ENCODE peak calls at places on chromosomes 1 and 21, in four cellular contexts. C, F, X and W are unnamed samples.

GRCh38 chr1:116513956-116514355 is 56.9 kb downstream of the CD58 start:
- DNase-seq in C (no peak), F (no peak), X (no peak), W (no peak)

GRCh38 chr1:32363713-32364112 is 1.4 kb downstream of the TSSK3 start:
- DNase-seq in C (no peak), F (no peak), X (no peak), W (no peak)

GRCh38 chr1:64320470-64320869 is 117.0 kb downstream of the UBE2U start:
- DNase-seq in C (peak), F (no peak), X (no peak), W (no peak)

GRCh38 chr1:156481527-156481926 is 19.0 kb downstream of the MEF2D start:
- DNase-seq in C (no peak), F (no peak), X (no peak), W (no peak)

GRCh38 chr1:20234761-20235540 is 48.6 kb upstream of the PLA2G2C start:
- DNase-seq in C (no peak), F (no peak), X (no peak), W (no peak)

GRCh38 chr1:223264983-223265663 is 98.9 kb downstream of the SUSD4 start:
- DNase-seq in C (no peak), F (no peak), X (no peak), W (no peak)

GRCh38 chr1:50474859-50475809 is 51.9 kb upstream of the DMRTA2 start:
- DNase-seq in C (peak), F (peak), X (no peak), W (peak)

GRCh38 chr1:176529395-176529794 is 66.4 kb downstream of the PAPPA2 start:
- DNase-seq in C (no peak), F (no peak), X (no peak), W (no peak)

GRCh38 chr1:172549621-172550280 is 16.8 kb downstream of the SUCO start:
- DNase-seq in C (no peak), F (no peak), X (no peak), W (peak)

GRCh38 chr21:42288962-42289361 is 26.2 kb downstream of the TFF3 start:
- DNase-seq in C (no peak), F (no peak), X (no peak), W (no peak)

GRCh38 chr21:38813143-38813542 is 7.4 kb downstream of the ETS2 start:
- DNase-seq in C (no peak), F (peak), X (no peak), W (peak)

GRCh38 chr1:26538480-26539412 is 9.2 kb downstream of the RPS6KA1 start:
- DNase-seq in C (peak), F (peak), X (no peak), W (peak)

GRCh38 chr1:8706995-8707396 is 110.4 kb downstream of the RERE start:
- DNase-seq in C (peak), F (no peak), X (no peak), W (peak)

GRCh38 chr1:44632511-44633072 is 41.7 kb downstream of the TMEM53 start:
- DNase-seq in C (peak), F (no peak), X (no peak), W (peak)

GRCh38 chr1:241129207-241129960 is 227.6 kb downstream of the RGS7 start:
- DNase-seq in C (no peak), F (no peak), X (no peak), W (peak)

GRCh38 chr1:113451710-113452109 is 61.4 kb downstream of the MAGI3 start:
- DNase-seq in C (no peak), F (no peak), X (no peak), W (no peak)

GRCh38 chr1:79695133-79695532 is 688.6 kb upstream of the ADGRL4 start:
- DNase-seq in C (no peak), F (no peak), X (no peak), W (peak)
- H4K5ac ChIP-seq in C (no peak), F (no peak), X (no peak), W (peak)

GRCh38 chr1:161200421-161200991 is 1.7 kb upstream of the ADAMTS4 start:
- DNase-seq in C (no peak), F (peak), X (no peak), W (no peak)
- H3K4me2 ChIP-seq in C (no peak), F (peak), X (peak), W (no peak)

DNA sequence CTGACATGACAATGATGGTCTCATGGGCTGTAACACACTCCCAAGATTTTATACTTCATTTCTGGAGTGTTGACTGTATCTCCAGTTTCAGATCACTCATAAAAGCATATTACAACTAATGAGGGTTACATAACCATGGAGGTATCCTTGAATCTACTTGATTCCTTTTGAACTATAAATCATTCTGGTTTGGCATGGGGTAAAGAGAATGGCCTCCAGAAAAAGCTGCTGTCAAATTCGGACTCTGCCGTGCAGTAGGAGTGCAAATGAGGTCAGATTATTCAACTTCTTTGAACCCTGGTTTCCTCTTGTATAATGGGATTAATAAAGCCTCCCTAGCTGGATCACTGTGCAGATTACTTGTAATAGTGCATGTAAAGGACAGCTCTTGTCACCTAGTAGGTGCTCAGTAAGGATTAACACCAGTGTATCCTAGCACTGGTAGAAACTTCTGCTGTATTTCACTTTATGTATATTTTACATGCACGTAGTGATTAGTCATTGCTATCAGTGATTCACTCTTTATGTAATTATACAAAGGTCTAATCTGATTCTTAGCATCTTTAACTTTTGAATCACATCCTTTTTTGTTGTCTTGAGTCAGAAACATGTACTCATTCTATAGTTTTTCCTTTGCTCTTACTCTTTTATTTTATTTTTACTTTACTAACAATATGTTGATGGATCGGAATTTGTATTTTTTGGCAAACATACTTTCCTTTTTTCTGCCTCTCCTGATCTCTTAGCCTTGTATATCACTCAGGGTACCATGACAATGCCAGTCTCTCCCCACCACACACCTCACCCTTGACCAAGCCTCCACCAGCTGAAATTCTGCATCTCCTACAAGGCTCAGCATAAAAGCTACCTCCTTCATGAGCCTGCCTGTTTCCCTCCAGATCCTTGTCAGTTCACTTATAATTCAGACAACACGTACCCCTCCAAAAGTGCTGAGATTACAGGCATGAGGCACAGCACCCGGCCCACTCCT is 3.2 kb downstream of the LRRC8C start:
- DNase-seq in C (peak), F (no peak), X (no peak), W (no peak)
- H4K5ac ChIP-seq in C (peak), F (no peak), X (no peak), W (no peak)

GRCh38 chr1:21383785-21384401 is 56.0 kb upstream of the NBPF3 start:
- DNase-seq in C (no peak), F (no peak), X (no peak), W (peak)
- H3K4me2 ChIP-seq in C (no peak), F (no peak), X (no peak), W (no peak)

GRCh38 chr1:107597290-107597689 is 367.7 kb downstream of the VAV3 start:
- DNase-seq in C (no peak), F (no peak), X (no peak), W (peak)
- H4K5ac ChIP-seq in C (no peak), F (no peak), X (no peak), W (no peak)

GRCh38 chr1:235841938-235842545 is 24.7 kb downstream of the LYST start:
- DNase-seq in C (no peak), F (no peak), X (no peak), W (no peak)
- H3K4me2 ChIP-seq in C (no peak), F (no peak), X (no peak), W (no peak)

DNA sequence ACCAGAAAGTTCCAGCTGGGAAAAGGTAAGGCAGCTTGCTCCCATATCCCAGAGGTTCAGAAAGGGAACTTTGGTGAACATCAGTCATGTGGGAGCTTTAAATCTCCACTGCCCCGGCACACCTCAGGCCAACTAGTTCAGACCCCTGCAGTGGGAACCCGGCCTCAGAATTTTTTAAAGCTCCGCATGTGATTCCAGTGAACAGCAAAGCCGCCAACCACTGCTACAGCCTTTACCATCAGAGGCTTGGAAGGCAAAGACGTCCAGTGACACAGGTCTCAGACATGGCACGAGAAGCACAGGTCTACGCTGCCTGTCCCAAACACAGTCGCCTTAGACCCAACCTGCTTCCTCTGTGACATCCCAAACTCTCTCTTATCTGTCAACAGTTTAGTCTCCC is 31.0 kb downstream of the SETD4 start:
- DNase-seq in C (no peak), F (no peak), X (no peak), W (no peak)
- H4K5ac ChIP-seq in C (no peak), F (no peak), X (no peak), W (no peak)

GRCh38 chr1:43267818-43268425 is 1.9 kb upstream of the TMEM125 start:
- DNase-seq in C (no peak), F (no peak), X (no peak), W (no peak)

GRCh38 chr1:43266881-43267280 is 2.9 kb upstream of the TMEM125 start:
- DNase-seq in C (no peak), F (no peak), X (no peak), W (no peak)

GRCh38 chr1:43267291-43267805 is 2.4 kb upstream of the TMEM125 start:
- DNase-seq in C (peak), F (peak), X (no peak), W (peak)

GRCh38 chr1:43269627-43270375 is at the start of gene TMEM125:
- DNase-seq in C (no peak), F (peak), X (no peak), W (no peak)

GRCh38 chr1:43265431-43265830 is 4.4 kb upstream of the TMEM125 start:
- DNase-seq in C (no peak), F (no peak), X (no peak), W (no peak)
- H3K4me2 ChIP-seq in C (no peak), F (no peak), X (no peak), W (no peak)

DNA sequence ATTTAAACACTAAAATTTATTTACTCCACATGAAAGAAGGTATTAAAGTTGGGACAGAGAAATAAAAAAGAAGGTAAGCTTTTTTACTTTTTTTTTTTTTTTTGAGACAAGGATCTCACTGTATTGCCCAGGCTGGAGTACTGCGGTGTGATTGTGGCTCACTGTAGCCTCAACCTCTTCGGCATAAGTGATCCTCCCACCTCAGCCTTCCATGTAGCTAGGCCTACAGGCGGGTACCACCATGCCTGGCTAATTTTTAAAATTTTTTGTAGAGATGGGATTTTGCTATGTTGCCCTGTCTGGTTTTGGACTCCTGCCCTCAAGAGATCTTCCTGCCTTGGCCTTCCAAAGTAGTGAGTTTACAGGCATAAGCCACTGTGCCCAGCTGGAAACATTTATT is 106.6 kb downstream of the ITSN1 start:
- DNase-seq in C (no peak), F (no peak), X (no peak), W (no peak)
- H4K5ac ChIP-seq in C (no peak), F (no peak), X (no peak), W (no peak)